ENCODE peak calls at places on chromosomes 3 and 15, in eight cellular contexts. One of them, this sample, is unnamed.
A peak's percentile ranks its signal among the peaks of the same experiment; 100 is the strongest.

GRCh38 chr15:75007216-75007615 is 11.9 kb downstream of the SCAMP5 start:
- DNase-seq in breast epithelium: no peak
- DNase-seq in tibial nerve: no peak
- DNase-seq in IMR-90: no peak
- DNase-seq in spleen: no peak
- DNase-seq in body of pancreas: no peak
- DNase-seq in HepG2: no peak
- DNase-seq in lower leg skin: no peak
- DNase-seq in this sample: no peak

GRCh38 chr3:105584351-105584790 is 217.7 kb downstream of the ALCAM start:
- DNase-seq in breast epithelium: no peak
- DNase-seq in tibial nerve: no peak
- DNase-seq in IMR-90: no peak
- DNase-seq in spleen: no peak
- DNase-seq in body of pancreas: no peak
- DNase-seq in HepG2: no peak
- DNase-seq in lower leg skin: no peak
- DNase-seq in this sample: no peak

GRCh38 chr3:194518652-194519051 is 31.9 kb upstream of the ATP13A3 start:
- DNase-seq in breast epithelium: no peak
- DNase-seq in tibial nerve: no peak
- DNase-seq in IMR-90: peak; percentile 82
- DNase-seq in spleen: no peak
- DNase-seq in body of pancreas: no peak
- DNase-seq in HepG2: no peak
- DNase-seq in lower leg skin: no peak
- DNase-seq in this sample: no peak

GRCh38 chr3:134017490-134017889 is 12.2 kb downstream of the SLCO2A1 start:
- DNase-seq in breast epithelium: no peak
- DNase-seq in tibial nerve: no peak
- DNase-seq in IMR-90: no peak
- DNase-seq in spleen: no peak
- DNase-seq in body of pancreas: no peak
- DNase-seq in HepG2: no peak
- DNase-seq in lower leg skin: no peak
- DNase-seq in this sample: no peak

GRCh38 chr3:130844462-130844861 is 49.4 kb upstream of the ATP2C1 start:
- DNase-seq in breast epithelium: no peak
- DNase-seq in tibial nerve: no peak
- DNase-seq in IMR-90: no peak
- DNase-seq in spleen: no peak
- DNase-seq in body of pancreas: no peak
- DNase-seq in HepG2: no peak
- DNase-seq in lower leg skin: no peak
- DNase-seq in this sample: no peak

GRCh38 chr15:50798684-50799083 is 33.2 kb upstream of the SPPL2A start:
- DNase-seq in breast epithelium: no peak
- DNase-seq in tibial nerve: no peak
- DNase-seq in IMR-90: peak; percentile 5
- DNase-seq in spleen: no peak
- DNase-seq in body of pancreas: no peak
- DNase-seq in HepG2: no peak
- DNase-seq in lower leg skin: no peak
- DNase-seq in this sample: no peak

GRCh38 chr15:39142500-39142899 is 438.4 kb upstream of the THBS1 start:
- DNase-seq in breast epithelium: no peak
- DNase-seq in tibial nerve: no peak
- DNase-seq in IMR-90: no peak
- DNase-seq in spleen: no peak
- DNase-seq in body of pancreas: no peak
- DNase-seq in HepG2: no peak
- DNase-seq in lower leg skin: no peak
- DNase-seq in this sample: no peak

GRCh38 chr3:143132246-143132980 is 12.8 kb downstream of the CHST2 start:
- DNase-seq in breast epithelium: no peak
- DNase-seq in tibial nerve: no peak
- DNase-seq in IMR-90: no peak
- DNase-seq in spleen: no peak
- DNase-seq in body of pancreas: no peak
- DNase-seq in HepG2: no peak
- DNase-seq in lower leg skin: no peak
- DNase-seq in this sample: no peak

GRCh38 chr3:61541694-61542093 is 19.7 kb upstream of the PTPRG start:
- DNase-seq in breast epithelium: no peak
- DNase-seq in tibial nerve: no peak
- DNase-seq in IMR-90: no peak
- DNase-seq in spleen: no peak
- DNase-seq in body of pancreas: no peak
- DNase-seq in HepG2: no peak
- DNase-seq in lower leg skin: no peak
- DNase-seq in this sample: no peak

GRCh38 chr15:89177633-89178306 is 43.6 kb downstream of the RLBP1 start:
- DNase-seq in breast epithelium: no peak
- DNase-seq in tibial nerve: peak; percentile 75
- DNase-seq in IMR-90: peak; percentile 83
- DNase-seq in spleen: no peak
- DNase-seq in body of pancreas: peak; percentile 76
- DNase-seq in HepG2: peak; percentile 57
- DNase-seq in lower leg skin: peak; percentile 87
- DNase-seq in this sample: peak; percentile 7

GRCh38 chr15:29102911-29103824 is 166.5 kb downstream of the NSMCE3 start:
- DNase-seq in breast epithelium: no peak
- DNase-seq in tibial nerve: no peak
- DNase-seq in IMR-90: no peak
- DNase-seq in spleen: peak; percentile 76
- DNase-seq in body of pancreas: no peak
- DNase-seq in HepG2: no peak
- DNase-seq in lower leg skin: no peak
- DNase-seq in this sample: no peak

GRCh38 chr3:16264174-16264707 is 502 bp downstream of the DPH3 start:
- DNase-seq in breast epithelium: no peak
- DNase-seq in tibial nerve: no peak
- DNase-seq in IMR-90: no peak
- DNase-seq in spleen: peak; percentile 72
- DNase-seq in body of pancreas: no peak
- DNase-seq in HepG2: no peak
- DNase-seq in lower leg skin: no peak
- DNase-seq in this sample: peak; percentile 50

GRCh38 chr15:90221251-90221900 is 12.4 kb downstream of the CIB1 start:
- DNase-seq in breast epithelium: no peak
- DNase-seq in tibial nerve: peak; percentile 63
- DNase-seq in IMR-90: peak; percentile 86
- DNase-seq in spleen: no peak
- DNase-seq in body of pancreas: peak; percentile 89
- DNase-seq in HepG2: peak; percentile 67
- DNase-seq in lower leg skin: peak; percentile 91
- DNase-seq in this sample: peak; percentile 65

GRCh38 chr3:139448104-139448503 is 28.2 kb downstream of the RBP2 start:
- DNase-seq in breast epithelium: no peak
- DNase-seq in tibial nerve: no peak
- DNase-seq in IMR-90: no peak
- DNase-seq in spleen: no peak
- DNase-seq in body of pancreas: no peak
- DNase-seq in HepG2: no peak
- DNase-seq in lower leg skin: no peak
- DNase-seq in this sample: peak; percentile 31

GRCh38 chr3:17065315-17065714 is 180.6 kb downstream of the PLCL2 start:
- DNase-seq in breast epithelium: no peak
- DNase-seq in tibial nerve: no peak
- DNase-seq in IMR-90: no peak
- DNase-seq in spleen: no peak
- DNase-seq in body of pancreas: no peak
- DNase-seq in HepG2: no peak
- DNase-seq in lower leg skin: no peak
- DNase-seq in this sample: no peak

DNA sequence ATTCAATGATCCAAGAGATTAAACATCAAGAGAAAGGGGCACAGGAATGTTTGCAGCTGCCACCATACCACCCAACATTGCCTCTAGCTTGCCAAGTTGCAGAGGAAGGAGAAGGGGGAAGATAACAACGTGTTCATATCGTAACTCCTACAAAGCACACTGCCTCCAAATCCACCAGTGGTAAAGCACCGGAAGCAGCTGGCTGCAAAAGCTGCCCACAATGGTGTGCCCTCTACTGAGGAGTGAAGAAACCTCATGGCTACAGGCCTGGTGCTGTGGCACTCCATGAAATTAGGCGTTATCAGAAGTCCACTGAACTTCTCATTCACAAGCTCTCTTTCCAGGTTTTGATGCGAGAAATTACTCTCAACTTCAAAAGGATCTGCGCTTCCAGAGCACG is 263.9 kb upstream of the STT3B start:
- DNase-seq in breast epithelium: no peak
- DNase-seq in tibial nerve: no peak
- DNase-seq in IMR-90: no peak
- DNase-seq in spleen: no peak
- DNase-seq in body of pancreas: no peak
- DNase-seq in HepG2: no peak
- DNase-seq in lower leg skin: no peak
- DNase-seq in this sample: no peak
- TF ChIP-seq POLR2A in breast epithelium: no peak
- TF ChIP-seq POLR2A in tibial nerve: no peak
- TF ChIP-seq POLR2A in IMR-90: no peak
- TF ChIP-seq POLR2A in spleen: no peak
- TF ChIP-seq POLR2A in body of pancreas: no peak
- TF ChIP-seq POLR2A in HepG2: no peak
- TF ChIP-seq POLR2A in lower leg skin: no peak
- TF ChIP-seq POLR2A in this sample: no peak

DNA sequence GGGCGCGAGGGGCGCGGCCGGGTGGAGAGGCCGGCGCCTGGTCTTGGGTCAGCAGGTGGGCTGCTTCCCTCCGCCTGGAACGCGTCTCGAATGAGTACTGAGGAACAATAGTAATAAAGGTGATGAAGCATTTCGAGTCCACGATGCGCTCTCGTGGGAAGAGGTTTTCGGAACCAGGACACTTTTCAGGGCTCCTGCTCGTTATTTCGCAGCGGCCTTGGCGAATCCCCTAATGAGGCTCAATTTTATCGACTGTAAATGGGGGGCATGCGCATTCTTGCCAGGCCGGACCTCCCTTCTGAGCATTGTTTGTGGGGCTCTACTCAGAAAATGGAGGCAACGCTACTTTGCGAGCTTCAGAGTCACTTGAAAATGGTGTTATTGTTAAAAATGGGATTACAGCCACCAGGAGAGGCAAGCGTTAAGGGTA is 1.2 kb downstream of the NR2C2 start:
- DNase-seq in breast epithelium: no peak
- DNase-seq in tibial nerve: no peak
- DNase-seq in IMR-90: no peak
- DNase-seq in spleen: no peak
- DNase-seq in body of pancreas: no peak
- DNase-seq in HepG2: no peak
- DNase-seq in lower leg skin: no peak
- DNase-seq in this sample: no peak
- TF ChIP-seq POLR2A in breast epithelium: no peak
- TF ChIP-seq POLR2A in tibial nerve: no peak
- TF ChIP-seq POLR2A in IMR-90: no peak
- TF ChIP-seq POLR2A in spleen: no peak
- TF ChIP-seq POLR2A in body of pancreas: peak; percentile 42
- TF ChIP-seq POLR2A in HepG2: no peak
- TF ChIP-seq POLR2A in lower leg skin: no peak
- TF ChIP-seq POLR2A in this sample: no peak

DNA sequence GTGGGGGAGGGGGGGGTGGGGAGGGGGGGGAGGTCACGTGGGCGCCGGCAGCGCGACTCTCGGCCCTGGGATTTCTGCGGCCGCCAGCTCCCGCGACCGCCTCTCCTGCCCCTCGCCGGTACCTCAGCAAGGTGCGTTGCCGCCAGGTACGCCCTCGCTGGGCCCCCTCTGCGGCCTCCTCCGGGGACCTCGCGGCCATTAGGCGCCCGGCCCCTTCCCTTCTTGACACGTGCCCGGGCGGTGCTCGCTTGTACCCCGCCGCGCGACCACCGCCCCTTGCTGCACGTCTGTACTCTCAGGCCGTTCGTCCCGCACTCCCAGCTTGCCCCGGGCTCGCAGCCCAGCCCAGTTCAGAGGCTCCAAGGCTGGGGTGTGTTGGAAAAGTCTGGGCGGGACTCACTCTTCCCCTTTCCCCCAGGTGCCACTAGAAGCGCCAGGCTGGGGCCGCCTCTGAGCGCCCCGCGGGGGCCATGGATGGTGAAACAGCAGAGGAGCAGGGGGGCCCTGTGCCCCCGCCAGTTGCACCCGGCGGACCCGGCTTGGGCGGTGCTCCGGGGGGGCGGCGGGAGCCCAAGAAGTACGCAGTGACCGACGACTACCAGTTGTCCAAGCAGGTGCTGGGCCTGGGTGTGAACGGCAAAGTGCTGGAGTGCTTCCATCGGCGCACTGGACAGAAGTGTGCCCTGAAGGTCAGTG is at the start of gene MAPKAPK3:
- DNase-seq in breast epithelium: no peak
- DNase-seq in tibial nerve: no peak
- DNase-seq in IMR-90: no peak
- DNase-seq in spleen: peak; percentile 92
- DNase-seq in body of pancreas: peak; percentile 52
- DNase-seq in HepG2: peak; percentile 29
- DNase-seq in lower leg skin: peak; percentile 92
- DNase-seq in this sample: no peak
- TF ChIP-seq POLR2A in breast epithelium: no peak
- TF ChIP-seq POLR2A in tibial nerve: no peak
- TF ChIP-seq POLR2A in IMR-90: no peak
- TF ChIP-seq POLR2A in spleen: no peak
- TF ChIP-seq POLR2A in body of pancreas: peak; percentile 49
- TF ChIP-seq POLR2A in HepG2: no peak
- TF ChIP-seq POLR2A in lower leg skin: no peak
- TF ChIP-seq POLR2A in this sample: no peak

DNA sequence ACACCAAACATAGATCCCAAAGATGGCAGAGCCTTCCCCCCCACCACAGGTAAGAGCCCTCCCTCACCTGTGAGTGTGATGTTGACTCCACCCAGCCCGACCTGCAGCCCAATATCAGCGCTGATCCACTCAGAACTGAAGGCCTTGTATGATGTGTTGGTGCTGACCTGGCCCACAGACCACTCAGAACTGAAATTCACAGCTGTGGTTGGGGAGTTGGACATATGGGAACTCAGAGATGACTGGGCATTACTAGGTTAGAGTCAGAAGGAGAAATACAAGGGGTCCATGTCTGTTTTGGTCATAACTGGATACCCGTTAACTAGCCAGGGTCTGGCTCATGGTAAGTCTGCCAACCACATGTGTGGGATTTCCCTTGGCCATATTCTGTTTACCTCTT is 6.9 kb downstream of the DUOXA2 start:
- DNase-seq in breast epithelium: no peak
- DNase-seq in tibial nerve: no peak
- DNase-seq in IMR-90: no peak
- DNase-seq in spleen: no peak
- DNase-seq in body of pancreas: no peak
- DNase-seq in HepG2: no peak
- DNase-seq in lower leg skin: no peak
- DNase-seq in this sample: no peak
- TF ChIP-seq POLR2A in breast epithelium: no peak
- TF ChIP-seq POLR2A in tibial nerve: no peak
- TF ChIP-seq POLR2A in IMR-90: no peak
- TF ChIP-seq POLR2A in spleen: no peak
- TF ChIP-seq POLR2A in body of pancreas: no peak
- TF ChIP-seq POLR2A in HepG2: no peak
- TF ChIP-seq POLR2A in lower leg skin: no peak
- TF ChIP-seq POLR2A in this sample: no peak

This sample was measured in H54.